ENCODE peak calls at places on chromosome 20, in four cellular contexts. One of them, this sample, is unnamed.

GRCh38 chr20:17228624-17229061 is 1.8 kb downstream of the PCSK2 start:
- DNase-seq in BE2C: peak; percentile 9
- DNase-seq in posterior cingulate gyrus: peak; percentile 11
- DNase-seq in A172: no peak
- DNase-seq in this sample: no peak

GRCh38 chr20:46872315-46873211 is 22.1 kb upstream of the EYA2 start:
- DNase-seq in BE2C: no peak
- DNase-seq in posterior cingulate gyrus: no peak
- DNase-seq in A172: peak; percentile 75
- DNase-seq in this sample: no peak

GRCh38 chr20:62376112-62377063 is 9.3 kb upstream of the LAMA5 start:
- DNase-seq in BE2C: peak; percentile 78
- DNase-seq in posterior cingulate gyrus: no peak
- DNase-seq in A172: no peak
- DNase-seq in this sample: no peak

GRCh38 chr20:35662541-35662940 is 2.2 kb downstream of the CPNE1 start:
- DNase-seq in BE2C: no peak
- DNase-seq in posterior cingulate gyrus: no peak
- DNase-seq in A172: no peak
- DNase-seq in this sample: no peak

GRCh38 chr20:23344336-23344735 is 6.3 kb upstream of the NXT1 start:
- DNase-seq in BE2C: no peak
- DNase-seq in posterior cingulate gyrus: no peak
- DNase-seq in A172: no peak
- DNase-seq in this sample: no peak

GRCh38 chr20:38460040-38460623 is 12.5 kb upstream of the RALGAPB start:
- DNase-seq in BE2C: peak; percentile 49
- DNase-seq in posterior cingulate gyrus: no peak
- DNase-seq in A172: peak; percentile 89
- DNase-seq in this sample: peak; percentile 89

GRCh38 chr20:54067606-54068174 is 2.7 kb downstream of the BCAS1 start:
- DNase-seq in BE2C: peak; percentile 51
- DNase-seq in posterior cingulate gyrus: no peak
- DNase-seq in A172: peak; percentile 93
- DNase-seq in this sample: no peak

GRCh38 chr20:46132705-46133120 is 14.6 kb downstream of the CD40 start:
- DNase-seq in BE2C: peak; percentile 82
- DNase-seq in posterior cingulate gyrus: peak; percentile 71
- DNase-seq in A172: peak; percentile 45
- DNase-seq in this sample: peak; percentile 7

GRCh38 chr20:58256842-58257241 is 28.4 kb upstream of the ANKRD60 start:
- DNase-seq in BE2C: peak; percentile 40
- DNase-seq in posterior cingulate gyrus: no peak
- DNase-seq in A172: no peak
- DNase-seq in this sample: no peak

GRCh38 chr20:19378057-19378456 is 165.6 kb downstream of the SLC24A3 start:
- DNase-seq in BE2C: no peak
- DNase-seq in posterior cingulate gyrus: no peak
- DNase-seq in A172: no peak
- DNase-seq in this sample: no peak

GRCh38 chr20:53621482-53622246 is 28.0 kb upstream of the ZNF217 start:
- DNase-seq in BE2C: peak; percentile 95
- DNase-seq in posterior cingulate gyrus: no peak
- DNase-seq in A172: peak; percentile 99
- DNase-seq in this sample: no peak

GRCh38 chr20:59676126-59676876 is 72.0 kb downstream of the PHACTR3 start:
- DNase-seq in BE2C: no peak
- DNase-seq in posterior cingulate gyrus: no peak
- DNase-seq in A172: no peak
- DNase-seq in this sample: no peak

GRCh38 chr20:11155156-11155805 is 481.5 kb upstream of the JAG1 start:
- DNase-seq in BE2C: no peak
- DNase-seq in posterior cingulate gyrus: no peak
- DNase-seq in A172: no peak
- DNase-seq in this sample: no peak

GRCh38 chr20:57714409-57715267 is 4.8 kb upstream of the PMEPA1 start:
- DNase-seq in BE2C: no peak
- DNase-seq in posterior cingulate gyrus: no peak
- DNase-seq in A172: peak; percentile 93
- DNase-seq in this sample: no peak

GRCh38 chr20:6055161-6055783 is 1.4 kb upstream of the LRRN4 start:
- DNase-seq in BE2C: peak; percentile 51
- DNase-seq in posterior cingulate gyrus: no peak
- DNase-seq in A172: no peak
- DNase-seq in this sample: no peak

GRCh38 chr20:37898301-37899104 is 4.4 kb upstream of the VSTM2L start:
- DNase-seq in BE2C: no peak
- DNase-seq in posterior cingulate gyrus: no peak
- DNase-seq in A172: no peak
- DNase-seq in this sample: no peak

GRCh38 chr20:64161595-64162238 is 2.5 kb upstream of the MYT1 start:
- DNase-seq in BE2C: no peak
- DNase-seq in posterior cingulate gyrus: peak; percentile 28
- DNase-seq in A172: peak; percentile 15
- DNase-seq in this sample: peak; percentile 13

GRCh38 chr20:61571221-61571620 is 319.2 kb downstream of the CDH4 start:
- DNase-seq in BE2C: no peak
- DNase-seq in posterior cingulate gyrus: no peak
- DNase-seq in A172: no peak
- DNase-seq in this sample: no peak

GRCh38 chr20:49356676-49357075 is 78.8 kb upstream of the ZNFX1 start:
- DNase-seq in BE2C: no peak
- DNase-seq in posterior cingulate gyrus: no peak
- DNase-seq in A172: no peak
- DNase-seq in this sample: no peak

GRCh38 chr20:38315290-38315966 is 11.5 kb downstream of the BPI start:
- DNase-seq in BE2C: peak; percentile 18
- DNase-seq in posterior cingulate gyrus: peak; percentile 58
- DNase-seq in A172: no peak
- DNase-seq in this sample: no peak

GRCh38 chr20:49228676-49229075 is 9.5 kb downstream of the DDX27 start:
- DNase-seq in BE2C: no peak
- DNase-seq in posterior cingulate gyrus: no peak
- DNase-seq in A172: no peak
- DNase-seq in this sample: no peak

GRCh38 chr20:36275441-36276189 is 30.5 kb upstream of the DLGAP4 start:
- DNase-seq in BE2C: peak; percentile 67
- DNase-seq in posterior cingulate gyrus: no peak
- DNase-seq in A172: no peak
- DNase-seq in this sample: no peak

GRCh38 chr20:25258828-25259227 is 10.9 kb downstream of the PYGB start:
- DNase-seq in BE2C: no peak
- DNase-seq in posterior cingulate gyrus: no peak
- DNase-seq in A172: no peak
- DNase-seq in this sample: no peak

GRCh38 chr20:47204008-47204745 is 152.3 kb downstream of the ZMYND8 start:
- DNase-seq in BE2C: no peak
- DNase-seq in posterior cingulate gyrus: no peak
- DNase-seq in A172: no peak
- DNase-seq in this sample: no peak

GRCh38 chr20:362271-363254 is 15.7 kb downstream of the NRSN2 start:
- DNase-seq in BE2C: peak; percentile 84
- DNase-seq in posterior cingulate gyrus: peak; percentile 61
- DNase-seq in A172: peak; percentile 91
- DNase-seq in this sample: no peak

GRCh38 chr20:50510706-50511401 is 671 bp downstream of the PTPN1 start:
- DNase-seq in BE2C: peak; percentile 25
- DNase-seq in posterior cingulate gyrus: no peak
- DNase-seq in A172: no peak
- DNase-seq in this sample: no peak

GRCh38 chr20:23622839-23623343 is 14.9 kb downstream of the CST3 start:
- DNase-seq in BE2C: peak; percentile 63
- DNase-seq in posterior cingulate gyrus: no peak
- DNase-seq in A172: peak; percentile 95
- DNase-seq in this sample: peak; percentile 83

GRCh38 chr20:25867776-25868649 is 171.4 kb upstream of the ZNF337 start:
- DNase-seq in BE2C: peak; percentile 72
- DNase-seq in posterior cingulate gyrus: peak; percentile 87
- DNase-seq in A172: no peak
- DNase-seq in this sample: no peak

GRCh38 chr20:50569864-50570836 is 60.0 kb downstream of the PTPN1 start:
- DNase-seq in BE2C: no peak
- DNase-seq in posterior cingulate gyrus: no peak
- DNase-seq in A172: peak; percentile 66
- DNase-seq in this sample: no peak

GRCh38 chr20:58135441-58136170 is 92.8 kb downstream of the ANKRD60 start:
- DNase-seq in BE2C: no peak
- DNase-seq in posterior cingulate gyrus: no peak
- DNase-seq in A172: no peak
- DNase-seq in this sample: no peak

GRCh38 chr20:49456646-49457045 is 25.8 kb downstream of the KCNB1 start:
- DNase-seq in BE2C: no peak
- DNase-seq in posterior cingulate gyrus: no peak
- DNase-seq in A172: no peak
- DNase-seq in this sample: no peak

GRCh38 chr20:37251836-37252477 is 9.7 kb downstream of the GHRH start:
- DNase-seq in BE2C: peak; percentile 35
- DNase-seq in posterior cingulate gyrus: peak; percentile 22
- DNase-seq in A172: no peak
- DNase-seq in this sample: no peak

GRCh38 chr20:58471161-58471834 is 43.9 kb downstream of the APCDD1L start:
- DNase-seq in BE2C: peak; percentile 86
- DNase-seq in posterior cingulate gyrus: no peak
- DNase-seq in A172: no peak
- DNase-seq in this sample: no peak

This sample was measured in smooth muscle cell of the brain vasculature.